ENCODE peak calls at places on chromosomes 1 and 21, in eight cellular contexts. A, P, E, I, K, Z, G and H are unnamed samples.

GRCh38 chr21:35732788-35733187 is 327.5 kb downstream of the SETD4 start:
- DNase-seq in A (no peak), P (no peak), E (no peak), I (no peak), K (no peak), Z (no peak), G (no peak), H (no peak)

GRCh38 chr1:78676347-78676982 is 26.8 kb downstream of the IFI44 start:
- DNase-seq in A (peak), P (peak), E (peak), I (peak), K (peak), Z (peak), G (peak), H (peak)

GRCh38 chr1:248183996-248184395 is 9.4 kb downstream of the OR2M2 start:
- DNase-seq in A (no peak), P (no peak), E (no peak), I (no peak), K (no peak), Z (no peak), G (no peak), H (no peak)

GRCh38 chr1:20873311-20873710 is 86.2 kb upstream of the HP1BP3 start:
- DNase-seq in A (no peak), P (no peak), E (no peak), I (no peak), K (no peak), Z (no peak), G (no peak), H (no peak)

GRCh38 chr1:117671781-117672501 is 66.1 kb downstream of the TENT5C start:
- DNase-seq in A (no peak), P (no peak), E (peak), I (no peak), K (no peak), Z (peak), G (peak), H (no peak)

GRCh38 chr21:27134513-27134912 is 167.6 kb upstream of the ADAMTS5 start:
- DNase-seq in A (no peak), P (no peak), E (no peak), I (no peak), K (no peak), Z (no peak), G (no peak), H (peak)

GRCh38 chr1:241357366-241358305 is 631 bp upstream of the RGS7 start:
- DNase-seq in A (no peak), P (no peak), E (no peak), I (no peak), K (no peak), Z (no peak), G (peak), H (peak)

GRCh38 chr1:113073457-113073950 is 506 bp downstream of the LRIG2 start:
- DNase-seq in A (no peak), P (peak), E (no peak), I (no peak), K (no peak), Z (no peak), G (peak), H (peak)

GRCh38 chr21:34692458-34693020 is 23.7 kb downstream of the CLIC6 start:
- DNase-seq in A (no peak), P (no peak), E (no peak), I (no peak), K (no peak), Z (no peak), G (no peak), H (no peak)

GRCh38 chr1:40316595-40317393 is at the start of gene COL9A2:
- DNase-seq in A (peak), P (peak), E (peak), I (peak), K (peak), Z (no peak), G (peak), H (peak)